ENCODE peak calls at places on chromosome X, in eight cellular contexts. One of them, this sample, is unnamed.

GRCh38 chrX:20527458-20528099 is 260.9 kb upstream of the RPS6KA3 start:
- DNase-seq in ELR: peak
- DNase-seq in HFFc6: no peak
- DNase-seq in activated CD4-positive, alpha-beta T cell treated with anti-CD3 and anti-CD28 coated beads, Interleukin-2, amount 10 ng/mL, durations not matched to agents 24 days and 14 days: no peak
- DNase-seq in activated CD8-positive, alpha-beta memory T cell treated with anti-CD3 and anti-CD28 coated beads, Interleukin-2, amount 10 ng/mL, durations not matched to agents 7 days and 5 days: no peak
- DNase-seq in neuronal stem cell: no peak
- DNase-seq in Calu3: no peak
- DNase-seq in stimulated activated CD8-positive, alpha-beta memory T cell treated with anti-CD3 and anti-CD28 coated beads, Interleukin-15, amount 100 ng/mL, for 24 hours: no peak
- DNase-seq in this sample: no peak

GRCh38 chrX:40085086-40085551 is 12.6 kb downstream of the BCOR start:
- DNase-seq in stimulated activated CD8-positive, alpha-beta memory T cell treated with anti-CD3 and anti-CD28 coated beads, Interleukin-15, amount 100 ng/mL, for 24 hours: no peak
- DNase-seq in HFFc6: peak
- DNase-seq in ELR: peak
- DNase-seq in neuronal stem cell: no peak
- DNase-seq in activated CD8-positive, alpha-beta memory T cell treated with anti-CD3 and anti-CD28 coated beads, Interleukin-2, amount 10 ng/mL, durations not matched to agents 7 days and 5 days: no peak
- DNase-seq in activated CD4-positive, alpha-beta T cell treated with anti-CD3 and anti-CD28 coated beads, Interleukin-2, amount 10 ng/mL, durations not matched to agents 24 days and 14 days: no peak
- DNase-seq in Calu3: peak
- DNase-seq in this sample: peak

GRCh38 chrX:154004315-154004714 is 15.4 kb downstream of the IRAK1 start:
- DNase-seq in activated CD8-positive, alpha-beta memory T cell treated with anti-CD3 and anti-CD28 coated beads, Interleukin-2, amount 10 ng/mL, durations not matched to agents 7 days and 5 days: no peak
- DNase-seq in stimulated activated CD8-positive, alpha-beta memory T cell treated with anti-CD3 and anti-CD28 coated beads, Interleukin-15, amount 100 ng/mL, for 24 hours: no peak
- DNase-seq in HFFc6: no peak
- DNase-seq in Calu3: no peak
- DNase-seq in ELR: no peak
- DNase-seq in activated CD4-positive, alpha-beta T cell treated with anti-CD3 and anti-CD28 coated beads, Interleukin-2, amount 10 ng/mL, durations not matched to agents 24 days and 14 days: no peak
- DNase-seq in neuronal stem cell: no peak
- DNase-seq in this sample: no peak

GRCh38 chrX:154317391-154318000 is 21.9 kb downstream of the TKTL1 start:
- DNase-seq in stimulated activated CD8-positive, alpha-beta memory T cell treated with anti-CD3 and anti-CD28 coated beads, Interleukin-15, amount 100 ng/mL, for 24 hours: no peak
- DNase-seq in neuronal stem cell: no peak
- DNase-seq in Calu3: peak
- DNase-seq in HFFc6: no peak
- DNase-seq in activated CD8-positive, alpha-beta memory T cell treated with anti-CD3 and anti-CD28 coated beads, Interleukin-2, amount 10 ng/mL, durations not matched to agents 7 days and 5 days: no peak
- DNase-seq in activated CD4-positive, alpha-beta T cell treated with anti-CD3 and anti-CD28 coated beads, Interleukin-2, amount 10 ng/mL, durations not matched to agents 24 days and 14 days: no peak
- DNase-seq in ELR: peak
- DNase-seq in this sample: no peak

GRCh38 chrX:48487362-48487785 is 11.4 kb downstream of the FTSJ1 start:
- DNase-seq in HFFc6: peak
- DNase-seq in neuronal stem cell: no peak
- DNase-seq in ELR: peak
- DNase-seq in activated CD8-positive, alpha-beta memory T cell treated with anti-CD3 and anti-CD28 coated beads, Interleukin-2, amount 10 ng/mL, durations not matched to agents 7 days and 5 days: no peak
- DNase-seq in activated CD4-positive, alpha-beta T cell treated with anti-CD3 and anti-CD28 coated beads, Interleukin-2, amount 10 ng/mL, durations not matched to agents 24 days and 14 days: no peak
- DNase-seq in Calu3: peak
- DNase-seq in stimulated activated CD8-positive, alpha-beta memory T cell treated with anti-CD3 and anti-CD28 coated beads, Interleukin-15, amount 100 ng/mL, for 24 hours: no peak
- DNase-seq in this sample: no peak

GRCh38 chrX:48697182-48697727 is 721 bp downstream of the SUV39H1 start:
- DNase-seq in neuronal stem cell: no peak
- DNase-seq in HFFc6: no peak
- DNase-seq in activated CD4-positive, alpha-beta T cell treated with anti-CD3 and anti-CD28 coated beads, Interleukin-2, amount 10 ng/mL, durations not matched to agents 24 days and 14 days: no peak
- DNase-seq in activated CD8-positive, alpha-beta memory T cell treated with anti-CD3 and anti-CD28 coated beads, Interleukin-2, amount 10 ng/mL, durations not matched to agents 7 days and 5 days: no peak
- DNase-seq in Calu3: no peak
- DNase-seq in stimulated activated CD8-positive, alpha-beta memory T cell treated with anti-CD3 and anti-CD28 coated beads, Interleukin-15, amount 100 ng/mL, for 24 hours: no peak
- DNase-seq in ELR: no peak
- DNase-seq in this sample: no peak

GRCh38 chrX:47145408-47146120 is 543 bp downstream of the RBM10 start:
- DNase-seq in ELR: no peak
- DNase-seq in Calu3: no peak
- DNase-seq in activated CD4-positive, alpha-beta T cell treated with anti-CD3 and anti-CD28 coated beads, Interleukin-2, amount 10 ng/mL, durations not matched to agents 24 days and 14 days: peak
- DNase-seq in activated CD8-positive, alpha-beta memory T cell treated with anti-CD3 and anti-CD28 coated beads, Interleukin-2, amount 10 ng/mL, durations not matched to agents 7 days and 5 days: no peak
- DNase-seq in HFFc6: no peak
- DNase-seq in stimulated activated CD8-positive, alpha-beta memory T cell treated with anti-CD3 and anti-CD28 coated beads, Interleukin-15, amount 100 ng/mL, for 24 hours: no peak
- DNase-seq in neuronal stem cell: no peak
- DNase-seq in this sample: no peak

GRCh38 chrX:55624403-55624802 is 1.2 kb downstream of the FOXR2 start:
- DNase-seq in Calu3: no peak
- DNase-seq in stimulated activated CD8-positive, alpha-beta memory T cell treated with anti-CD3 and anti-CD28 coated beads, Interleukin-15, amount 100 ng/mL, for 24 hours: no peak
- DNase-seq in activated CD8-positive, alpha-beta memory T cell treated with anti-CD3 and anti-CD28 coated beads, Interleukin-2, amount 10 ng/mL, durations not matched to agents 7 days and 5 days: no peak
- DNase-seq in neuronal stem cell: no peak
- DNase-seq in activated CD4-positive, alpha-beta T cell treated with anti-CD3 and anti-CD28 coated beads, Interleukin-2, amount 10 ng/mL, durations not matched to agents 24 days and 14 days: no peak
- DNase-seq in ELR: no peak
- DNase-seq in HFFc6: no peak
- DNase-seq in this sample: no peak

GRCh38 chrX:41958861-41959260 is 35.5 kb upstream of the CASK start:
- DNase-seq in activated CD8-positive, alpha-beta memory T cell treated with anti-CD3 and anti-CD28 coated beads, Interleukin-2, amount 10 ng/mL, durations not matched to agents 7 days and 5 days: no peak
- DNase-seq in HFFc6: no peak
- DNase-seq in ELR: no peak
- DNase-seq in Calu3: no peak
- DNase-seq in activated CD4-positive, alpha-beta T cell treated with anti-CD3 and anti-CD28 coated beads, Interleukin-2, amount 10 ng/mL, durations not matched to agents 24 days and 14 days: no peak
- DNase-seq in stimulated activated CD8-positive, alpha-beta memory T cell treated with anti-CD3 and anti-CD28 coated beads, Interleukin-15, amount 100 ng/mL, for 24 hours: no peak
- DNase-seq in neuronal stem cell: no peak
- DNase-seq in this sample: no peak

GRCh38 chrX:37998586-37999267 is 7.6 kb upstream of the SYTL5 start:
- DNase-seq in activated CD8-positive, alpha-beta memory T cell treated with anti-CD3 and anti-CD28 coated beads, Interleukin-2, amount 10 ng/mL, durations not matched to agents 7 days and 5 days: no peak
- DNase-seq in HFFc6: peak
- DNase-seq in stimulated activated CD8-positive, alpha-beta memory T cell treated with anti-CD3 and anti-CD28 coated beads, Interleukin-15, amount 100 ng/mL, for 24 hours: no peak
- DNase-seq in ELR: peak
- DNase-seq in Calu3: no peak
- DNase-seq in neuronal stem cell: no peak
- DNase-seq in activated CD4-positive, alpha-beta T cell treated with anti-CD3 and anti-CD28 coated beads, Interleukin-2, amount 10 ng/mL, durations not matched to agents 24 days and 14 days: no peak
- DNase-seq in this sample: no peak

GRCh38 chrX:125444659-125445058 is 125.0 kb downstream of the TEX13C start:
- DNase-seq in activated CD4-positive, alpha-beta T cell treated with anti-CD3 and anti-CD28 coated beads, Interleukin-2, amount 10 ng/mL, durations not matched to agents 24 days and 14 days: no peak
- DNase-seq in ELR: no peak
- DNase-seq in neuronal stem cell: no peak
- DNase-seq in HFFc6: no peak
- DNase-seq in stimulated activated CD8-positive, alpha-beta memory T cell treated with anti-CD3 and anti-CD28 coated beads, Interleukin-15, amount 100 ng/mL, for 24 hours: no peak
- DNase-seq in activated CD8-positive, alpha-beta memory T cell treated with anti-CD3 and anti-CD28 coated beads, Interleukin-2, amount 10 ng/mL, durations not matched to agents 7 days and 5 days: no peak
- DNase-seq in Calu3: no peak
- DNase-seq in this sample: no peak

GRCh38 chrX:112008724-112009123 is 73.9 kb downstream of the TRPC5 start:
- DNase-seq in ELR: no peak
- DNase-seq in activated CD8-positive, alpha-beta memory T cell treated with anti-CD3 and anti-CD28 coated beads, Interleukin-2, amount 10 ng/mL, durations not matched to agents 7 days and 5 days: no peak
- DNase-seq in neuronal stem cell: no peak
- DNase-seq in stimulated activated CD8-positive, alpha-beta memory T cell treated with anti-CD3 and anti-CD28 coated beads, Interleukin-15, amount 100 ng/mL, for 24 hours: no peak
- DNase-seq in HFFc6: no peak
- DNase-seq in Calu3: no peak
- DNase-seq in activated CD4-positive, alpha-beta T cell treated with anti-CD3 and anti-CD28 coated beads, Interleukin-2, amount 10 ng/mL, durations not matched to agents 24 days and 14 days: no peak
- DNase-seq in this sample: no peak

GRCh38 chrX:119036369-119037029 is 36.3 kb upstream of the CT47C1 start:
- DNase-seq in stimulated activated CD8-positive, alpha-beta memory T cell treated with anti-CD3 and anti-CD28 coated beads, Interleukin-15, amount 100 ng/mL, for 24 hours: no peak
- DNase-seq in HFFc6: no peak
- DNase-seq in neuronal stem cell: no peak
- DNase-seq in activated CD4-positive, alpha-beta T cell treated with anti-CD3 and anti-CD28 coated beads, Interleukin-2, amount 10 ng/mL, durations not matched to agents 24 days and 14 days: no peak
- DNase-seq in activated CD8-positive, alpha-beta memory T cell treated with anti-CD3 and anti-CD28 coated beads, Interleukin-2, amount 10 ng/mL, durations not matched to agents 7 days and 5 days: no peak
- DNase-seq in Calu3: no peak
- DNase-seq in ELR: no peak
- DNase-seq in this sample: no peak

GRCh38 chrX:68746988-68747387 is 81.8 kb upstream of the EFNB1 start:
- DNase-seq in Calu3: no peak
- DNase-seq in HFFc6: no peak
- DNase-seq in ELR: no peak
- DNase-seq in activated CD4-positive, alpha-beta T cell treated with anti-CD3 and anti-CD28 coated beads, Interleukin-2, amount 10 ng/mL, durations not matched to agents 24 days and 14 days: no peak
- DNase-seq in neuronal stem cell: no peak
- DNase-seq in activated CD8-positive, alpha-beta memory T cell treated with anti-CD3 and anti-CD28 coated beads, Interleukin-2, amount 10 ng/mL, durations not matched to agents 7 days and 5 days: no peak
- DNase-seq in stimulated activated CD8-positive, alpha-beta memory T cell treated with anti-CD3 and anti-CD28 coated beads, Interleukin-15, amount 100 ng/mL, for 24 hours: no peak
- DNase-seq in this sample: no peak

GRCh38 chrX:25737540-25737939 is 400.6 kb upstream of the MAGEB18 start:
- DNase-seq in activated CD4-positive, alpha-beta T cell treated with anti-CD3 and anti-CD28 coated beads, Interleukin-2, amount 10 ng/mL, durations not matched to agents 24 days and 14 days: no peak
- DNase-seq in HFFc6: no peak
- DNase-seq in stimulated activated CD8-positive, alpha-beta memory T cell treated with anti-CD3 and anti-CD28 coated beads, Interleukin-15, amount 100 ng/mL, for 24 hours: no peak
- DNase-seq in activated CD8-positive, alpha-beta memory T cell treated with anti-CD3 and anti-CD28 coated beads, Interleukin-2, amount 10 ng/mL, durations not matched to agents 7 days and 5 days: no peak
- DNase-seq in Calu3: no peak
- DNase-seq in ELR: no peak
- DNase-seq in neuronal stem cell: no peak
- DNase-seq in this sample: no peak

GRCh38 chrX:44748014-44748413 is 95.8 kb upstream of the DUSP21 start:
- DNase-seq in Calu3: no peak
- DNase-seq in stimulated activated CD8-positive, alpha-beta memory T cell treated with anti-CD3 and anti-CD28 coated beads, Interleukin-15, amount 100 ng/mL, for 24 hours: no peak
- DNase-seq in HFFc6: peak
- DNase-seq in ELR: peak
- DNase-seq in activated CD8-positive, alpha-beta memory T cell treated with anti-CD3 and anti-CD28 coated beads, Interleukin-2, amount 10 ng/mL, durations not matched to agents 7 days and 5 days: no peak
- DNase-seq in neuronal stem cell: no peak
- DNase-seq in activated CD4-positive, alpha-beta T cell treated with anti-CD3 and anti-CD28 coated beads, Interleukin-2, amount 10 ng/mL, durations not matched to agents 24 days and 14 days: no peak
- DNase-seq in this sample: no peak